ENCODE peak calls at places on chromosomes 6 and 20, in seven cellular contexts. One of them, this sample, is unnamed.
A peak's percentile ranks its signal among the peaks of the same experiment; 100 is the strongest.

GRCh38 chr6:13395272-13396237 is 67.2 kb upstream of the TBC1D7 start:
- DNase-seq in NCI-H1417: no peak
- DNase-seq in occipital lobe: peak; percentile 38
- DNase-seq in stimulated activated CD4-positive, alpha-beta T cell treated with anti-CD3 and anti-CD28 coated beads, Interleukin-2, amount 100 ng/mL, for 48 hours: no peak
- DNase-seq in left ventricle myocardium superior: peak; percentile 75
- DNase-seq in body of pancreas: peak; percentile 82
- DNase-seq in mesendoderm: peak; percentile 54
- DNase-seq in this sample: peak; percentile 55

GRCh38 chr6:87925373-87926060 is 122.1 kb upstream of the SPACA1 start:
- DNase-seq in occipital lobe: no peak
- DNase-seq in body of pancreas: no peak
- DNase-seq in mesendoderm: no peak
- DNase-seq in stimulated activated CD4-positive, alpha-beta T cell treated with anti-CD3 and anti-CD28 coated beads, Interleukin-2, amount 100 ng/mL, for 48 hours: no peak
- DNase-seq in left ventricle myocardium superior: no peak
- DNase-seq in NCI-H1417: no peak
- DNase-seq in this sample: no peak

GRCh38 chr6:37624606-37625574 is 72.8 kb downstream of the MDGA1 start:
- DNase-seq in NCI-H1417: peak; percentile 69
- DNase-seq in body of pancreas: peak; percentile 59
- DNase-seq in occipital lobe: peak; percentile 14
- DNase-seq in left ventricle myocardium superior: peak; percentile 75
- DNase-seq in stimulated activated CD4-positive, alpha-beta T cell treated with anti-CD3 and anti-CD28 coated beads, Interleukin-2, amount 100 ng/mL, for 48 hours: peak; percentile 30
- DNase-seq in mesendoderm: no peak
- DNase-seq in this sample: no peak

GRCh38 chr6:116206231-116206903 is 47.5 kb downstream of the TSPYL4 start:
- DNase-seq in stimulated activated CD4-positive, alpha-beta T cell treated with anti-CD3 and anti-CD28 coated beads, Interleukin-2, amount 100 ng/mL, for 48 hours: no peak
- DNase-seq in left ventricle myocardium superior: no peak
- DNase-seq in NCI-H1417: no peak
- DNase-seq in body of pancreas: no peak
- DNase-seq in occipital lobe: no peak
- DNase-seq in mesendoderm: no peak
- DNase-seq in this sample: no peak

GRCh38 chr6:159168536-159169192 is 536 bp upstream of the FNDC1 start:
- DNase-seq in left ventricle myocardium superior: peak; percentile 70
- DNase-seq in mesendoderm: peak; percentile 87
- DNase-seq in stimulated activated CD4-positive, alpha-beta T cell treated with anti-CD3 and anti-CD28 coated beads, Interleukin-2, amount 100 ng/mL, for 48 hours: peak; percentile 4
- DNase-seq in NCI-H1417: no peak
- DNase-seq in body of pancreas: no peak
- DNase-seq in occipital lobe: no peak
- DNase-seq in this sample: no peak

GRCh38 chr6:40536442-40536841 is 50.7 kb downstream of the LRFN2 start:
- DNase-seq in left ventricle myocardium superior: no peak
- DNase-seq in NCI-H1417: no peak
- DNase-seq in mesendoderm: peak; percentile 85
- DNase-seq in occipital lobe: no peak
- DNase-seq in stimulated activated CD4-positive, alpha-beta T cell treated with anti-CD3 and anti-CD28 coated beads, Interleukin-2, amount 100 ng/mL, for 48 hours: no peak
- DNase-seq in body of pancreas: no peak
- DNase-seq in this sample: no peak

GRCh38 chr6:34059914-34060313 is 86.0 kb downstream of the GRM4 start:
- DNase-seq in left ventricle myocardium superior: no peak
- DNase-seq in mesendoderm: no peak
- DNase-seq in occipital lobe: no peak
- DNase-seq in body of pancreas: no peak
- DNase-seq in NCI-H1417: no peak
- DNase-seq in stimulated activated CD4-positive, alpha-beta T cell treated with anti-CD3 and anti-CD28 coated beads, Interleukin-2, amount 100 ng/mL, for 48 hours: no peak
- DNase-seq in this sample: no peak

GRCh38 chr20:41989935-41990635 is 371.9 kb upstream of the CHD6 start:
- DNase-seq in left ventricle myocardium superior: no peak
- DNase-seq in NCI-H1417: no peak
- DNase-seq in mesendoderm: no peak
- DNase-seq in body of pancreas: no peak
- DNase-seq in occipital lobe: no peak
- DNase-seq in stimulated activated CD4-positive, alpha-beta T cell treated with anti-CD3 and anti-CD28 coated beads, Interleukin-2, amount 100 ng/mL, for 48 hours: no peak
- DNase-seq in this sample: no peak

GRCh38 chr6:153959281-153959680 is 79.8 kb upstream of the OPRM1 start:
- DNase-seq in left ventricle myocardium superior: no peak
- DNase-seq in stimulated activated CD4-positive, alpha-beta T cell treated with anti-CD3 and anti-CD28 coated beads, Interleukin-2, amount 100 ng/mL, for 48 hours: no peak
- DNase-seq in body of pancreas: no peak
- DNase-seq in occipital lobe: no peak
- DNase-seq in NCI-H1417: no peak
- DNase-seq in mesendoderm: no peak
- DNase-seq in this sample: no peak

GRCh38 chr20:53668981-53669380 is 75.3 kb upstream of the ZNF217 start:
- DNase-seq in NCI-H1417: no peak
- DNase-seq in mesendoderm: no peak
- DNase-seq in occipital lobe: no peak
- DNase-seq in left ventricle myocardium superior: no peak
- DNase-seq in stimulated activated CD4-positive, alpha-beta T cell treated with anti-CD3 and anti-CD28 coated beads, Interleukin-2, amount 100 ng/mL, for 48 hours: no peak
- DNase-seq in body of pancreas: no peak
- DNase-seq in this sample: no peak

GRCh38 chr6:71079707-71080106 is 122.8 kb upstream of the B3GAT2 start:
- DNase-seq in left ventricle myocardium superior: no peak
- DNase-seq in NCI-H1417: no peak
- DNase-seq in stimulated activated CD4-positive, alpha-beta T cell treated with anti-CD3 and anti-CD28 coated beads, Interleukin-2, amount 100 ng/mL, for 48 hours: no peak
- DNase-seq in occipital lobe: no peak
- DNase-seq in mesendoderm: no peak
- DNase-seq in body of pancreas: no peak
- DNase-seq in this sample: no peak

GRCh38 chr6:121998631-121999030 is 400.8 kb upstream of the HSF2 start:
- DNase-seq in NCI-H1417: no peak
- DNase-seq in mesendoderm: no peak
- DNase-seq in left ventricle myocardium superior: no peak
- DNase-seq in body of pancreas: no peak
- DNase-seq in stimulated activated CD4-positive, alpha-beta T cell treated with anti-CD3 and anti-CD28 coated beads, Interleukin-2, amount 100 ng/mL, for 48 hours: no peak
- DNase-seq in occipital lobe: no peak
- DNase-seq in this sample: no peak

GRCh38 chr20:12969071-12969669 is 39.6 kb upstream of the SPTLC3 start:
- DNase-seq in stimulated activated CD4-positive, alpha-beta T cell treated with anti-CD3 and anti-CD28 coated beads, Interleukin-2, amount 100 ng/mL, for 48 hours: no peak
- DNase-seq in NCI-H1417: no peak
- DNase-seq in left ventricle myocardium superior: no peak
- DNase-seq in body of pancreas: no peak
- DNase-seq in mesendoderm: no peak
- DNase-seq in occipital lobe: no peak
- DNase-seq in this sample: no peak

GRCh38 chr6:121135425-121135824 is 198.9 kb downstream of the TBC1D32 start:
- DNase-seq in left ventricle myocardium superior: no peak
- DNase-seq in body of pancreas: no peak
- DNase-seq in NCI-H1417: no peak
- DNase-seq in mesendoderm: peak; percentile 55
- DNase-seq in occipital lobe: no peak
- DNase-seq in stimulated activated CD4-positive, alpha-beta T cell treated with anti-CD3 and anti-CD28 coated beads, Interleukin-2, amount 100 ng/mL, for 48 hours: no peak
- DNase-seq in this sample: no peak

GRCh38 chr20:58408603-58409246 is 19.7 kb downstream of the VAPB start:
- DNase-seq in left ventricle myocardium superior: no peak
- DNase-seq in occipital lobe: no peak
- DNase-seq in body of pancreas: no peak
- DNase-seq in NCI-H1417: no peak
- DNase-seq in stimulated activated CD4-positive, alpha-beta T cell treated with anti-CD3 and anti-CD28 coated beads, Interleukin-2, amount 100 ng/mL, for 48 hours: no peak
- DNase-seq in mesendoderm: no peak
- DNase-seq in this sample: no peak

GRCh38 chr6:107564223-107564855 is 74.4 kb downstream of the SOBP start:
- DNase-seq in mesendoderm: no peak
- DNase-seq in stimulated activated CD4-positive, alpha-beta T cell treated with anti-CD3 and anti-CD28 coated beads, Interleukin-2, amount 100 ng/mL, for 48 hours: no peak
- DNase-seq in NCI-H1417: no peak
- DNase-seq in occipital lobe: no peak
- DNase-seq in body of pancreas: no peak
- DNase-seq in left ventricle myocardium superior: no peak
- DNase-seq in this sample: no peak

GRCh38 chr6:136429681-136430080 is 120.5 kb downstream of the MAP7 start:
- DNase-seq in NCI-H1417: no peak
- DNase-seq in left ventricle myocardium superior: no peak
- DNase-seq in body of pancreas: no peak
- DNase-seq in mesendoderm: no peak
- DNase-seq in occipital lobe: no peak
- DNase-seq in stimulated activated CD4-positive, alpha-beta T cell treated with anti-CD3 and anti-CD28 coated beads, Interleukin-2, amount 100 ng/mL, for 48 hours: no peak
- DNase-seq in this sample: no peak

GRCh38 chr6:109052852-109053251 is 41.8 kb downstream of the SESN1 start:
- DNase-seq in mesendoderm: no peak
- DNase-seq in stimulated activated CD4-positive, alpha-beta T cell treated with anti-CD3 and anti-CD28 coated beads, Interleukin-2, amount 100 ng/mL, for 48 hours: no peak
- DNase-seq in body of pancreas: no peak
- DNase-seq in left ventricle myocardium superior: no peak
- DNase-seq in NCI-H1417: no peak
- DNase-seq in occipital lobe: no peak
- DNase-seq in this sample: no peak

GRCh38 chr20:49543858-49544437 is 24.0 kb downstream of the PTGIS start:
- DNase-seq in occipital lobe: no peak
- DNase-seq in body of pancreas: no peak
- DNase-seq in NCI-H1417: no peak
- DNase-seq in stimulated activated CD4-positive, alpha-beta T cell treated with anti-CD3 and anti-CD28 coated beads, Interleukin-2, amount 100 ng/mL, for 48 hours: no peak
- DNase-seq in left ventricle myocardium superior: no peak
- DNase-seq in mesendoderm: no peak
- DNase-seq in this sample: no peak

GRCh38 chr6:20657274-20657800 is 123.1 kb downstream of the CDKAL1 start:
- DNase-seq in NCI-H1417: no peak
- DNase-seq in stimulated activated CD4-positive, alpha-beta T cell treated with anti-CD3 and anti-CD28 coated beads, Interleukin-2, amount 100 ng/mL, for 48 hours: no peak
- DNase-seq in mesendoderm: no peak
- DNase-seq in body of pancreas: no peak
- DNase-seq in left ventricle myocardium superior: no peak
- DNase-seq in occipital lobe: no peak
- DNase-seq in this sample: no peak

GRCh38 chr6:112203577-112204349 is 50.6 kb downstream of the LAMA4 start:
- DNase-seq in stimulated activated CD4-positive, alpha-beta T cell treated with anti-CD3 and anti-CD28 coated beads, Interleukin-2, amount 100 ng/mL, for 48 hours: no peak
- DNase-seq in mesendoderm: no peak
- DNase-seq in body of pancreas: no peak
- DNase-seq in left ventricle myocardium superior: no peak
- DNase-seq in NCI-H1417: no peak
- DNase-seq in occipital lobe: no peak
- DNase-seq in this sample: peak; percentile 60

GRCh38 chr6:41921712-41921998 is 356 bp downstream of the BYSL start:
- DNase-seq in left ventricle myocardium superior: no peak
- DNase-seq in occipital lobe: no peak
- DNase-seq in NCI-H1417: no peak
- DNase-seq in stimulated activated CD4-positive, alpha-beta T cell treated with anti-CD3 and anti-CD28 coated beads, Interleukin-2, amount 100 ng/mL, for 48 hours: no peak
- DNase-seq in mesendoderm: no peak
- DNase-seq in body of pancreas: no peak
- DNase-seq in this sample: no peak

GRCh38 chr20:21808863-21809664 is 103.6 kb downstream of the PAX1 start:
- DNase-seq in NCI-H1417: peak; percentile 22
- DNase-seq in occipital lobe: no peak
- DNase-seq in body of pancreas: peak; percentile 49
- DNase-seq in mesendoderm: peak; percentile 53
- DNase-seq in stimulated activated CD4-positive, alpha-beta T cell treated with anti-CD3 and anti-CD28 coated beads, Interleukin-2, amount 100 ng/mL, for 48 hours: peak; percentile 47
- DNase-seq in left ventricle myocardium superior: peak; percentile 62
- DNase-seq in this sample: no peak